ENCODE peak calls at places on chromosome 5, in five cellular contexts. X, O, P, Y and T are unnamed samples.

GRCh38 chr5:22699319-22699718 is 153.8 kb downstream of the CDH12 start:
- DNase-seq in X (no peak), O (no peak), P (no peak), Y (no peak), T (no peak)

GRCh38 chr5:126865299-126865698 is 88.4 kb downstream of the LMNB1 start:
- DNase-seq in X (no peak), O (no peak), P (no peak), Y (no peak), T (no peak)

GRCh38 chr5:178551059-178551458 is 39.1 kb downstream of the COL23A1 start:
- DNase-seq in X (no peak), O (no peak), P (no peak), Y (no peak), T (no peak)

GRCh38 chr5:10762178-10762775 is 1.2 kb upstream of the DAP start:
- DNase-seq in X (no peak), O (no peak), P (no peak), Y (no peak), T (no peak)

GRCh38 chr5:98700730-98701129 is 72.7 kb upstream of the RGMB start:
- DNase-seq in X (no peak), O (no peak), P (no peak), Y (no peak), T (no peak)

GRCh38 chr5:124460666-124461065 is 285.8 kb downstream of the ZNF608 start:
- DNase-seq in X (no peak), O (no peak), P (no peak), Y (no peak), T (no peak)

GRCh38 chr5:147188200-147189108 is 46.4 kb upstream of the STK32A start:
- DNase-seq in X (no peak), O (no peak), P (peak), Y (peak), T (no peak)

GRCh38 chr5:150621301-150621700 is 19.2 kb upstream of the SYNPO start:
- DNase-seq in X (no peak), O (no peak), P (no peak), Y (no peak), T (no peak)

GRCh38 chr5:171537463-171537862 is 118.0 kb downstream of the FGF18 start:
- DNase-seq in X (no peak), O (no peak), P (no peak), Y (no peak), T (no peak)

GRCh38 chr5:77709340-77709739 is 66.8 kb downstream of the TBCA start:
- DNase-seq in X (no peak), O (no peak), P (no peak), Y (no peak), T (no peak)